ENCODE peak calls at places on chromosomes 12 and 14, in four cellular contexts. One of them, this sample, is unnamed.
A peak's percentile ranks its signal among the peaks of the same experiment; 100 is the strongest.

GRCh38 chr12:58309806-58310205 is 368.4 kb downstream of the ATP23 start:
- DNase-seq in HL-60: no peak
- DNase-seq in transverse colon: no peak
- DNase-seq in breast epithelium: no peak
- DNase-seq in this sample: no peak

GRCh38 chr12:120067084-120067869 is 49.3 kb downstream of the RAB35 start:
- DNase-seq in transverse colon: no peak
- DNase-seq in HL-60: no peak
- DNase-seq in breast epithelium: no peak
- DNase-seq in this sample: no peak

GRCh38 chr12:72230589-72230988 is 41.6 kb upstream of the TRHDE start:
- DNase-seq in transverse colon: no peak
- DNase-seq in HL-60: no peak
- DNase-seq in breast epithelium: no peak
- DNase-seq in this sample: no peak

GRCh38 chr12:642633-643477 is 20.4 kb downstream of the NINJ2 start:
- DNase-seq in HL-60: peak; percentile 89
- DNase-seq in breast epithelium: no peak
- DNase-seq in transverse colon: peak; percentile 84
- DNase-seq in this sample: peak; percentile 87

GRCh38 chr12:953776-954175 is 4.3 kb upstream of the RAD52 start:
- DNase-seq in breast epithelium: no peak
- DNase-seq in HL-60: no peak
- DNase-seq in transverse colon: no peak
- DNase-seq in this sample: no peak

GRCh38 chr12:123829561-123829960 is 67.5 kb downstream of the DNAH10 start:
- DNase-seq in breast epithelium: no peak
- DNase-seq in HL-60: no peak
- DNase-seq in transverse colon: no peak
- DNase-seq in this sample: no peak

GRCh38 chr12:105273601-105274000 is 37.6 kb upstream of the APPL2 start:
- DNase-seq in HL-60: no peak
- DNase-seq in breast epithelium: no peak
- DNase-seq in transverse colon: no peak
- DNase-seq in this sample: no peak

GRCh38 chr12:126998747-126999285 is 1268.2 kb upstream of the TMEM132C start:
- DNase-seq in HL-60: no peak
- DNase-seq in transverse colon: no peak
- DNase-seq in breast epithelium: no peak
- DNase-seq in this sample: peak; percentile 1

GRCh38 chr14:94144765-94145164 is 15.4 kb upstream of the IFI27L2 start:
- DNase-seq in breast epithelium: no peak
- DNase-seq in transverse colon: no peak
- DNase-seq in HL-60: peak; percentile 69
- DNase-seq in this sample: no peak

GRCh38 chr14:101328412-101329149 is 232.7 kb upstream of the DIO3 start:
- DNase-seq in transverse colon: no peak
- DNase-seq in breast epithelium: no peak
- DNase-seq in HL-60: no peak
- DNase-seq in this sample: no peak

GRCh38 chr12:108591267-108591980 is 6.5 kb downstream of the TMEM119 start:
- DNase-seq in transverse colon: no peak
- DNase-seq in HL-60: no peak
- DNase-seq in breast epithelium: no peak
- DNase-seq in this sample: no peak

GRCh38 chr12:100484178-100484886 is 10.7 kb downstream of the NR1H4 start:
- DNase-seq in HL-60: no peak
- DNase-seq in breast epithelium: no peak
- DNase-seq in transverse colon: no peak
- DNase-seq in this sample: no peak

GRCh38 chr14:47278233-47278842 is 397.1 kb downstream of the MDGA2 start:
- DNase-seq in transverse colon: peak; percentile 41
- DNase-seq in HL-60: peak; percentile 49
- DNase-seq in breast epithelium: no peak
- DNase-seq in this sample: peak; percentile 0

GRCh38 chr12:6644257-6644596 is 3.0 kb downstream of the ACRBP start:
- DNase-seq in HL-60: peak; percentile 81
- DNase-seq in transverse colon: no peak
- DNase-seq in breast epithelium: no peak
- DNase-seq in this sample: no peak

GRCh38 chr12:6646276-6647082 is 753 bp downstream of the ACRBP start:
- DNase-seq in HL-60: no peak
- DNase-seq in transverse colon: no peak
- DNase-seq in breast epithelium: no peak
- DNase-seq in this sample: no peak

GRCh38 chr12:6644903-6645302 is 2.3 kb downstream of the ACRBP start:
- DNase-seq in HL-60: no peak
- DNase-seq in breast epithelium: no peak
- DNase-seq in transverse colon: peak; percentile 54
- DNase-seq in this sample: no peak

GRCh38 chr12:6643569-6644256 is 3.5 kb downstream of the ACRBP start:
- DNase-seq in HL-60: peak; percentile 82
- DNase-seq in transverse colon: no peak
- DNase-seq in breast epithelium: no peak
- DNase-seq in this sample: no peak

GRCh38 chr12:6647083-6647604 is at the start of gene ACRBP:
- DNase-seq in breast epithelium: peak; percentile 70
- DNase-seq in HL-60: peak; percentile 80
- DNase-seq in transverse colon: peak; percentile 86
- DNase-seq in this sample: peak; percentile 74
- TF ChIP-seq POLR2AphosphoS5 in breast epithelium: no peak
- TF ChIP-seq POLR2AphosphoS5 in HL-60: peak; percentile 81
- TF ChIP-seq POLR2AphosphoS5 in transverse colon: peak; percentile 70
- TF ChIP-seq POLR2AphosphoS5 in this sample: no peak

GRCh38 chr12:30026621-30027234 is 243.0 kb upstream of the TMTC1 start:
- DNase-seq in transverse colon: no peak
- DNase-seq in HL-60: no peak
- DNase-seq in breast epithelium: no peak
- DNase-seq in this sample: no peak
- TF ChIP-seq POLR2AphosphoS5 in transverse colon: no peak
- TF ChIP-seq POLR2AphosphoS5 in HL-60: no peak
- TF ChIP-seq POLR2AphosphoS5 in breast epithelium: no peak
- TF ChIP-seq POLR2AphosphoS5 in this sample: no peak

GRCh38 chr14:30445394-30445793 is 113.6 kb upstream of the G2E3 start:
- DNase-seq in HL-60: no peak
- DNase-seq in transverse colon: no peak
- DNase-seq in breast epithelium: no peak
- DNase-seq in this sample: no peak

GRCh38 chr14:30445852-30446251 is 113.1 kb upstream of the G2E3 start:
- DNase-seq in HL-60: no peak
- DNase-seq in breast epithelium: no peak
- DNase-seq in transverse colon: no peak
- DNase-seq in this sample: no peak

GRCh38 chr14:30456296-30456695 is 102.7 kb upstream of the G2E3 start:
- DNase-seq in transverse colon: no peak
- DNase-seq in breast epithelium: no peak
- DNase-seq in HL-60: no peak
- DNase-seq in this sample: no peak

DNA sequence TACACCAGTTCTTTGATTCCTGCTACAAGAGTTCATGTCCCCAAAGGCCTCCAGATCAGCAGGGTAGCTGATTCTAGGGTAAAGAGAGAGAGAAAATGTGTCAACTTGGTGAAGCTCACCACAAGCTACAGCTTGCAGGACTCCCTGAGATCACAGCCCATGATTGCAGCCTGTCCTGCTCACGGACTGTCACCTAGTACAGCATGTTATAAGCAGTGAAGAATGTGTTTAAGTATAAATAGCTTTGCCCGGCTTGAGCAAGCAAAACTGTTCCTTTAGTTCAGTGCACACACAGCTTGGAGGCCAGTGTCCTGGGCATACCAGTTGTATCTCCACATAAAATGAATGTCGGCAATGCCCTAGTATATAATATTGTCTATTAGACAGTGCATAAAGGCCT is 108.3 kb upstream of the G2E3 start:
- DNase-seq in transverse colon: no peak
- DNase-seq in breast epithelium: no peak
- DNase-seq in HL-60: no peak
- DNase-seq in this sample: no peak
- TF ChIP-seq POLR2AphosphoS5 in transverse colon: no peak
- TF ChIP-seq POLR2AphosphoS5 in breast epithelium: no peak
- TF ChIP-seq POLR2AphosphoS5 in HL-60: no peak
- TF ChIP-seq POLR2AphosphoS5 in this sample: no peak

GRCh38 chr14:91374897-91375747 is 42.5 kb downstream of the CCDC88C start:
- DNase-seq in breast epithelium: no peak
- DNase-seq in HL-60: no peak
- DNase-seq in transverse colon: no peak
- DNase-seq in this sample: no peak

GRCh38 chr14:91372680-91373495 is 44.7 kb downstream of the CCDC88C start:
- DNase-seq in HL-60: no peak
- DNase-seq in transverse colon: peak; percentile 55
- DNase-seq in breast epithelium: no peak
- DNase-seq in this sample: no peak

GRCh38 chr14:91374287-91374880 is 43.2 kb downstream of the CCDC88C start:
- DNase-seq in HL-60: no peak
- DNase-seq in transverse colon: no peak
- DNase-seq in breast epithelium: no peak
- DNase-seq in this sample: no peak

GRCh38 chr14:91371990-91372375 is 45.6 kb downstream of the CCDC88C start:
- DNase-seq in transverse colon: no peak
- DNase-seq in breast epithelium: no peak
- DNase-seq in HL-60: no peak
- DNase-seq in this sample: no peak

DNA sequence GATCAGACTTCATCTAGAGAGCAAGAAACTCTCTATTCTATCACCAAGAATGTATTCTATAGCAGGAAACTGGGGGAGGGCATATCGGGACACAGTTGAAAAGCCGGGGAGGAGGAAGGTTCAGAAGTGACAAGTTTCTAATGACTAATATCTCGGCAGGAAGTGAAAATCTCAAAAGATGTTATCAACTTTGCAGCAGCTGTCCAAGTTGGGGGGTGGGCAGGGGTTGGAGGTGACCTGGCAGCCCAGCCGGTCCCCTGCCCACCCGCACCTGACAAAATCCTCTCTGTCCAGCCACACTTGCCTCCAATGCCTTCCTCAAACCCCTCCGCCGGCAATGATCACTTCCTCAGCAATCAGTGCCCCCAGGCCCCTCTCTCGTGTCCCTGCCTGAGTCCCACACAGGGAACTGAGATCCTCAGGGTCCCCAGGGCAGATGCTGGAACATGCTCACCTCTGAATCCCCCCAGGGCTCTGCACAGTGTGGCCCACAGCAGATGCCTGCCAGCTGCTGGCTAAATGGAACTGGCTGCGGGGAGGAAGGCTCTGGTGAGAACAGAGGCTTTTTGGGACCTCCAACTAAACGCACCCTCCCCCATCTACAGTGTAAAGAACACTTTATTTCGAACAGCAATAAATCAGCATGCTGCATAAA is 43.9 kb downstream of the CCDC88C start:
- DNase-seq in breast epithelium: no peak
- DNase-seq in HL-60: no peak
- DNase-seq in transverse colon: no peak
- DNase-seq in this sample: peak; percentile 75
- TF ChIP-seq POLR2AphosphoS5 in breast epithelium: no peak
- TF ChIP-seq POLR2AphosphoS5 in HL-60: no peak
- TF ChIP-seq POLR2AphosphoS5 in transverse colon: no peak
- TF ChIP-seq POLR2AphosphoS5 in this sample: no peak

GRCh38 chr12:53057816-53058500 is 8.1 kb downstream of the TNS2 start:
- DNase-seq in breast epithelium: no peak
- DNase-seq in HL-60: no peak
- DNase-seq in transverse colon: no peak
- DNase-seq in this sample: no peak
- TF ChIP-seq POLR2AphosphoS5 in breast epithelium: no peak
- TF ChIP-seq POLR2AphosphoS5 in HL-60: no peak
- TF ChIP-seq POLR2AphosphoS5 in transverse colon: no peak
- TF ChIP-seq POLR2AphosphoS5 in this sample: no peak

GRCh38 chr12:4271433-4272013 is 2.0 kb upstream of the CCND2 start:
- DNase-seq in breast epithelium: no peak
- DNase-seq in transverse colon: no peak
- DNase-seq in HL-60: peak; percentile 21
- DNase-seq in this sample: no peak
- TF ChIP-seq POLR2AphosphoS5 in breast epithelium: no peak
- TF ChIP-seq POLR2AphosphoS5 in transverse colon: peak; percentile 77
- TF ChIP-seq POLR2AphosphoS5 in HL-60: no peak
- TF ChIP-seq POLR2AphosphoS5 in this sample: peak; percentile 32

DNA sequence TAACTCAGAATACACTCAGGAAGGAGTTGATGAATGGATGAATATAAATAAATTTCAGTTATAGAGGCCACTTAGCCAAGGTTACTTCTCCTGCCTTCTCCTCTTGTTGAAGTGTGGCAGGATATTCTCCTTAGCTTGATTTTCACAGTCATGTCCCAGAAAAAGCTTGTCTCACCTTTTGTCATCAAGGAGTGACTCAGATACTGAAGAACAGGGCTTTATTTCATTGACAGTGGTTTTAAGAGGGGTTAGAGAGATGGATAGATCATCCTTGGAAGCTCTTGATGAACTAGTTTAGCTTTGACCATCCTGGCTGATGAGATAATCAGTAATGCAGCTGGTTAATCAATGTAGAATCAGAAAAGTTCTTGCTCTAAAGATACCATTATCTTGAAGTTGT is 35.0 kb upstream of the CFAP54 start:
- DNase-seq in transverse colon: no peak
- DNase-seq in HL-60: no peak
- DNase-seq in breast epithelium: no peak
- DNase-seq in this sample: no peak
- TF ChIP-seq POLR2AphosphoS5 in transverse colon: no peak
- TF ChIP-seq POLR2AphosphoS5 in HL-60: no peak
- TF ChIP-seq POLR2AphosphoS5 in breast epithelium: no peak
- TF ChIP-seq POLR2AphosphoS5 in this sample: no peak

DNA sequence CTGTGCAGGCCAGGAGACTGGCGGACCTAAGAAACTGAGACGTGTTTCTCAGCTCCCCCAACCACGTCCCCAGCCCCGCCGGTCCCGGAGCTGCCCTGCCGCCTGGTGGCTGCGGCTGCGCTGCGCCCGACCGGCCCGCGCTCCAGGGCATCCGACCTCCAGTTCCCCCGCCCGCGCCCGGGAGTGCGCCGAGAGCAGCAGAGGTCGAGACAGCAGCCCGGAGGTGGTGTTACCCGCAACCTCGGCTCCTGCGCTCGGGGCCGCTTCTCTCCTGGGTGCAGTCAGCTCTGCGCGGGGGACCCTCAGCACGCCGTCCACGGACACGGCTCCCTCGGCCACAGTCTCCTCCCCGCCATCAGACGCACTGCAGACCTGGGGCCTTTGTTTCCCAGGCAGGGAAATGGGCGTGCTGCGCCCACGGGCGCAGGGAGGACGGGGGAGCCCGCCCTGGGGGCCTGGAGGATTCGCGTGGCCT is 21.6 kb upstream of the GPR132 start:
- DNase-seq in HL-60: peak; percentile 81
- DNase-seq in transverse colon: peak; percentile 80
- DNase-seq in breast epithelium: peak; percentile 72
- DNase-seq in this sample: peak; percentile 89
- TF ChIP-seq POLR2AphosphoS5 in HL-60: no peak
- TF ChIP-seq POLR2AphosphoS5 in transverse colon: peak; percentile 52
- TF ChIP-seq POLR2AphosphoS5 in breast epithelium: no peak
- TF ChIP-seq POLR2AphosphoS5 in this sample: peak; percentile 50